ENCODE peak calls at places on chromosomes 11 and 22, in six cellular contexts. E is HepG2, Z is K562, A is GM12891, X is H1, C is GM12878. L is an unnamed sample.

GRCh38 chr11:22192642-22193347 is at the start of gene ANO5:
- DNase-seq in E (no peak), Z (peak), A (peak), X (peak), C (no peak), L (peak)

GRCh38 chr11:28346721-28347120 is 238.5 kb downstream of the METTL15 start:
- DNase-seq in E (no peak), Z (no peak), A (no peak), X (no peak), C (no peak), L (no peak)

GRCh38 chr22:49810363-49811013 is 17.2 kb downstream of the BRD1 start:
- DNase-seq in E (no peak), Z (no peak), A (no peak), X (no peak), C (no peak), L (no peak)

GRCh38 chr11:19931141-19931767 is 218.6 kb downstream of the NAV2 start:
- DNase-seq in E (no peak), Z (no peak), A (no peak), X (no peak), C (no peak), L (no peak)

GRCh38 chr22:17258015-17258827 is 39.0 kb upstream of the ADA2 start:
- DNase-seq in E (no peak), Z (peak), A (peak), X (peak), C (peak), L (peak)

GRCh38 chr11:30392977-30393376 is 70.1 kb downstream of the ARL14EP start:
- DNase-seq in E (no peak), Z (no peak), A (no peak), X (no peak), C (no peak), L (no peak)

GRCh38 chr11:114115406-114116054 is 56.0 kb downstream of the ZBTB16 start:
- DNase-seq in E (no peak), Z (no peak), A (no peak), X (no peak), C (no peak), L (no peak)

GRCh38 chr11:104781719-104782376 is 116.4 kb downstream of the CASP12 start:
- DNase-seq in E (no peak), Z (no peak), A (no peak), X (peak), C (no peak), L (no peak)

GRCh38 chr11:67498544-67498972 is 6.6 kb downstream of the PITPNM1 start:
- DNase-seq in E (no peak), Z (no peak), A (no peak), X (no peak), C (no peak), L (no peak)

GRCh38 chr11:73866095-73866579 is 10.5 kb downstream of the COA4 start:
- DNase-seq in E (no peak), Z (no peak), A (no peak), X (no peak), C (no peak), L (no peak)

GRCh38 chr11:73862971-73863370 is 13.7 kb downstream of the COA4 start:
- DNase-seq in E (no peak), Z (no peak), A (no peak), X (no peak), C (no peak), L (no peak)

GRCh38 chr11:73870261-73870660 is 6.4 kb downstream of the COA4 start:
- DNase-seq in E (no peak), Z (no peak), A (no peak), X (no peak), C (no peak), L (no peak)

GRCh38 chr11:73869234-73869949 is 7.3 kb downstream of the COA4 start:
- DNase-seq in E (no peak), Z (no peak), A (no peak), X (no peak), C (no peak), L (no peak)

DNA sequence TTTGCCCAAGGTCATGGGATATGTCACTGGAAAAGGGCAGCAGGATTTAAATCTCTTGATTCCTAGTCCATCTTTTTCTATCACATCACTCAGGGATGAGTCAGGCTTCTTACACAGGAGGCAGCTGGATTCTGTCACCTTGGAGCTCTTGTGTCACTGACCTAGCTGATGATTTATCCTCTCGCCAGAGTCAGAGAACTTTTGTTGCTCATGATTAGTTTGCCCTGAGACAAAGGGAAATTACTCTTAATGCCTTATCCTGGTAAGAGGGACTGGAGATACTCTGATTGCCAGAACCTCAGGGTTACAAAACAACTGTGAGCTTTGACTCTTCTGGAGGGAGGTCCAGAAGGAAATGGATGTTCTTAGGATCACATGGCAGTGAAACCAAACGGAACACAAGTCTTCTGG is 10.1 kb downstream of the COA4 start:
- DNase-seq in E (peak), Z (no peak), A (no peak), X (no peak), C (no peak), L (no peak)
- TF ChIP-seq POLR2AphosphoS5 in E (no peak), Z (no peak), A (no peak), X (no peak), C (no peak), L (no peak)

GRCh38 chr11:10891321-10891720 is 33.5 kb upstream of the ZBED5 start:
- DNase-seq in E (no peak), Z (no peak), A (no peak), X (no peak), C (no peak), L (no peak)

GRCh38 chr11:10887307-10887706 is 29.5 kb upstream of the ZBED5 start:
- DNase-seq in E (no peak), Z (no peak), A (no peak), X (no peak), C (no peak), L (no peak)

GRCh38 chr11:10886652-10887250 is 28.9 kb upstream of the ZBED5 start:
- DNase-seq in E (no peak), Z (no peak), A (no peak), X (no peak), C (no peak), L (no peak)

GRCh38 chr11:10881892-10882291 is 24.0 kb upstream of the ZBED5 start:
- DNase-seq in E (no peak), Z (no peak), A (no peak), X (no peak), C (no peak), L (no peak)

DNA sequence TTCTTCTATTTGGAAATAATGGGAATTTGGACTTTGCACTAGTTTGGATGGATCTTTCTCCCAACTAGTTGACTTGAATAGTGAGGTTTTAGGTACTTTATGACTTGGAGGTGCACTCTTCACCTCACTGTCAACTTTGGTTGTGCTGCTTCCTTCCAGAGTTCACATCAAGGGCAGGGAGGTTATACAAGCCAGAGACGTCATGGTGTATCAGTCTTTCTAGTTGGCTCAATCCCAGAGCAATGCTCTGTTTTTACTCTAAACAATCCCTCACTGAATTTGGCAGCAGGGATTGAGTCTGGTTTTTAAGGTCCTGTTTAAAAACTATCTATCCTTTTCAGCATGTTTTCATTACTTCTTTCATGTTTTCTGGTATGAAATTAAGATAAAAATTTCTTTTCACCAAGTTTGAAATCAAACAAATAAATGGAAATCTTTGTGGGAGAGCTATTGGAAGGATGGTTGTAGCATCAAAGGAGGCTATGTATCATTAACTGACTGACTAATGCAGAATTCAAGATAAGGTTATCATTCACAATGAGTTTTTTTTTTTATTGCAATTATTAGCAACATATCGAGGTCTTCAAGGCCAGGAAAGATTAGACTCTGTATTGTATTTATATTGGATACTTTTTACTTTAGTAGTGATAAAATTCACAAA is 28.0 kb upstream of the ZBED5 start:
- DNase-seq in E (no peak), Z (no peak), A (no peak), X (no peak), C (no peak), L (no peak)
- TF ChIP-seq TAF1 in E (no peak), Z (no peak), A (no peak), X (no peak), C (no peak), L (no peak)

DNA sequence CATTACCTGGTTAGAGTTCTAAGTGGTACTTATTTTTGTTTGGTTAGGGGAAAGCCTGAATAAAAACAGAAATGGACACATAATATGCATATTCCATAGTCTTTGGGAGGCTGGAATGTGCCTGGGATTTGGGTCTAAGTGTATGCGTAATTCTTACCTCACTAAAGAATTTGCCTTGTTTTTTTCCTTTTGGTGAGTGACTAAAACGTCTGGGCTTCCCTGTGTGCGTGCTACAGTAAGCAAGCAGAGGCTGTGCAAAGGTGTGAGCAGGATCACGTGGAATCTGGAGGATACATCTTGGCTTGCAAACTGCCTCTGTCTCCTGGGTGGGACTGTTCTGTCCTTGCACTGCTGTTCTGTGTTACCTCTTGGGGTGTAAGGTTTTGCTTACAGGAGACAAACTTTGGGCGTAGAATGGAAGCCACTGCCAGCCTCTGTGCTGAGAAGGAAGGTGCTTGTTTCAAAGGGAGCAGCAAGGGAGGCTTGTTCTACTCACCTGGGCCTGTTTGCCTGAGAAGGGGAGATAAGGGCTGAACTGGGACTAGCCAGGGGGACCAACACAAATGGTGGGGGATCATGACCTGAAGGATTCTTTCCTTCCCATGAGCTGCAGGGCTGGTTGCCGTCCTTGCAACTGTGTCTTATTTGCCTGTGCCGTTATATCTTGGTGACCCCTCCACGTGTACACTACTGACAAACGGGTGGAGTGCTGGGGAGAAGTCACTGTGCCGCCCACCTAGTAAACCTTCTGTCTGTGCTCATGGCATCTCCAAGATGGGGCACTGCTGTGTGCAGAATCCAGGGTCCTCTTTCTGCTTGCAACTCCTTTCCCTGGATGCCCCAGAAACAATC is 4.5 kb downstream of the NEAT1 start:
- DNase-seq in E (no peak), Z (peak), A (no peak), X (no peak), C (no peak), L (no peak)
- TF ChIP-seq POLR2A in E (peak), Z (peak), A (peak), X (no peak), C (peak), L (peak)

DNA sequence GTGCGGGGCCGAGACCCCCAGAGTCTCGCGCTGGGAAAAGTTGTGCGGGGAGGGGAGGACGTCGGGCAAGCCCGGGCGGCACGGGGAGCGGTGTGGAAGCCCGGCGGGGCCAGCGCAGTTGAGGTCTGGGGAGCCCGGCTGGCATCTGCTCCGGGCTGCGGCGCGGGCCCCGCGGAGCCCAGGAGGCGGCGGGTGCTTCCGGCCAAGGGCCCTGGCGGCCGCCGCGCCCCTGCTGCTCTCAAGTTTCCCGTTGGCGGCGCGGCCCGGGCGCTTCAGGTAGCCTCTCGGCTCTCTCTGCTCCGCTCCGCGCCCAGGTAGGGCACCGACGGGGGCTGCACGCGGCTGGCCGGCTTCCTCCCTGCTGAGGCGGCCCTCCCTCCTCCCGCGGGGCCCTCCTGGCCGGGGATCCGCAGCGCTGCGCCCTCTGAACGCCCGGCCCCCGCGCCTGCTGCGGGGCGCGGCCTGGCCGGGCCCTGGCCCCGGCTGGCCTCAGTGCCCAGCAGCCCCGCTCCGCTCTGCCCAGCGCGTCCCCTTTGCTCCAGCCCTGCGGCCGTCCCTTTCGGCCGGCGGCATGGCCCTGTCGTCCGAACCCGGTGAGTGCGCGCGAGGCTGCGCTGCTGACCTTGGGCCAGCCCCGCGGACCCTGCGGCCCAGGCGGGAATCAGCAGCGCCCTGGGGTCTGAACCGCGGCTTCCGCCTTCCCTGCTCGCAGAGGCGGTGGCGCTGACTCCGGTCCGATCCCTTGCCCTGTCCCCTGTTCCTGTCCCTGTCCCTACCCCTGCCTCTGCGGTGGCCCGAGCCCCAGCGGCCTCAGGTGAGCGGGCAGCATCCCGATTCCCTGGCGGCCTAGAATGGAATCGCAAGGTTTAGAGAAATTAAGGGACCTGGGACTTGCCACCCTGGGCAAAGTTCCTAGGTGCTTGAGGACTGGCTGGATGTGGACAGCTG is 4.3 kb upstream of the AMPD3 start:
- DNase-seq in E (peak), Z (no peak), A (peak), X (peak), C (no peak), L (peak)
- TF ChIP-seq POLR2AphosphoS5 in E (no peak), Z (no peak), A (no peak), X (peak), C (no peak), L (no peak)

GRCh38 chr22:35470903-35471321 is 69.7 kb upstream of the RASD2 start:
- DNase-seq in E (peak), Z (peak), A (no peak), X (no peak), C (no peak), L (no peak)
- TF ChIP-seq TAF1 in E (no peak), Z (no peak), A (no peak), X (no peak), C (no peak), L (no peak)

GRCh38 chr22:43919106-43919965 is 4.3 kb upstream of the PNPLA3 start:
- DNase-seq in E (no peak), Z (no peak), A (no peak), X (no peak), C (no peak), L (no peak)
- TF ChIP-seq POLR2A in E (no peak), Z (no peak), A (no peak), X (no peak), C (no peak), L (no peak)

GRCh38 chr11:14380947-14381555 is 22.1 kb upstream of the RRAS2 start:
- DNase-seq in E (peak), Z (no peak), A (peak), X (peak), C (no peak), L (peak)
- TF ChIP-seq POLR2AphosphoS5 in E (no peak), Z (no peak), A (no peak), X (no peak), C (no peak), L (no peak)